ENCODE peak calls at places on chromosome 14, in nine cellular contexts. One of them, this sample, is unnamed.
A peak's percentile ranks its signal among the peaks of the same experiment; 100 is the strongest.

GRCh38 chr14:32205554-32205953 is 2.5 kb upstream of the RNU6-8 start:
- DNase-seq in K562: no peak
- DNase-seq in prostate gland: no peak
- DNase-seq in IMR-90: no peak
- DNase-seq in heart left ventricle: no peak
- DNase-seq in uterus: no peak
- DNase-seq in A549: no peak
- DNase-seq in transverse colon: no peak
- DNase-seq in stomach: no peak
- DNase-seq in this sample: no peak

GRCh38 chr14:83071888-83072501 is 1538.3 kb upstream of the SEL1L start:
- DNase-seq in K562: no peak
- DNase-seq in prostate gland: no peak
- DNase-seq in heart left ventricle: no peak
- DNase-seq in stomach: no peak
- DNase-seq in A549: no peak
- DNase-seq in IMR-90: peak; percentile 19
- DNase-seq in uterus: no peak
- DNase-seq in transverse colon: no peak
- DNase-seq in this sample: no peak

GRCh38 chr14:96176811-96177211 is 27.8 kb upstream of the BDKRB2 start:
- DNase-seq in uterus: peak; percentile 70
- DNase-seq in IMR-90: peak; percentile 91
- DNase-seq in A549: no peak
- DNase-seq in stomach: no peak
- DNase-seq in transverse colon: no peak
- DNase-seq in K562: no peak
- DNase-seq in prostate gland: peak; percentile 20
- DNase-seq in heart left ventricle: no peak
- DNase-seq in this sample: no peak

GRCh38 chr14:64821651-64822050 is 58.1 kb downstream of the SPTB start:
- DNase-seq in A549: no peak
- DNase-seq in transverse colon: no peak
- DNase-seq in IMR-90: no peak
- DNase-seq in stomach: no peak
- DNase-seq in K562: no peak
- DNase-seq in heart left ventricle: no peak
- DNase-seq in uterus: no peak
- DNase-seq in prostate gland: no peak
- DNase-seq in this sample: no peak

GRCh38 chr14:61471297-61471980 is 150.1 kb downstream of the PRKCH start:
- DNase-seq in transverse colon: no peak
- DNase-seq in stomach: no peak
- DNase-seq in IMR-90: no peak
- DNase-seq in heart left ventricle: no peak
- DNase-seq in prostate gland: no peak
- DNase-seq in uterus: no peak
- DNase-seq in A549: no peak
- DNase-seq in K562: no peak
- DNase-seq in this sample: no peak

GRCh38 chr14:98906123-98906995 is 365.6 kb downstream of the BCL11B start:
- DNase-seq in stomach: no peak
- DNase-seq in IMR-90: no peak
- DNase-seq in heart left ventricle: no peak
- DNase-seq in K562: no peak
- DNase-seq in prostate gland: peak; percentile 87
- DNase-seq in A549: peak; percentile 71
- DNase-seq in transverse colon: peak; percentile 29
- DNase-seq in uterus: no peak
- DNase-seq in this sample: peak; percentile 91

GRCh38 chr14:104974146-104974541 is 4.0 kb downstream of the AHNAK2 start:
- DNase-seq in K562: no peak
- DNase-seq in transverse colon: no peak
- DNase-seq in uterus: no peak
- DNase-seq in stomach: no peak
- DNase-seq in heart left ventricle: no peak
- DNase-seq in A549: no peak
- DNase-seq in IMR-90: no peak
- DNase-seq in prostate gland: no peak
- DNase-seq in this sample: no peak

GRCh38 chr14:34650786-34651584 is 21.0 kb upstream of the SNX6 start:
- DNase-seq in heart left ventricle: no peak
- DNase-seq in prostate gland: no peak
- DNase-seq in A549: peak; percentile 85
- DNase-seq in transverse colon: no peak
- DNase-seq in stomach: no peak
- DNase-seq in uterus: peak; percentile 32
- DNase-seq in K562: no peak
- DNase-seq in IMR-90: peak; percentile 100
- DNase-seq in this sample: peak; percentile 28

GRCh38 chr14:75426332-75427125 is 1.3 kb upstream of the JDP2 start:
- DNase-seq in K562: no peak
- DNase-seq in IMR-90: no peak
- DNase-seq in stomach: no peak
- DNase-seq in prostate gland: no peak
- DNase-seq in transverse colon: no peak
- DNase-seq in A549: no peak
- DNase-seq in uterus: no peak
- DNase-seq in heart left ventricle: no peak
- DNase-seq in this sample: no peak

DNA sequence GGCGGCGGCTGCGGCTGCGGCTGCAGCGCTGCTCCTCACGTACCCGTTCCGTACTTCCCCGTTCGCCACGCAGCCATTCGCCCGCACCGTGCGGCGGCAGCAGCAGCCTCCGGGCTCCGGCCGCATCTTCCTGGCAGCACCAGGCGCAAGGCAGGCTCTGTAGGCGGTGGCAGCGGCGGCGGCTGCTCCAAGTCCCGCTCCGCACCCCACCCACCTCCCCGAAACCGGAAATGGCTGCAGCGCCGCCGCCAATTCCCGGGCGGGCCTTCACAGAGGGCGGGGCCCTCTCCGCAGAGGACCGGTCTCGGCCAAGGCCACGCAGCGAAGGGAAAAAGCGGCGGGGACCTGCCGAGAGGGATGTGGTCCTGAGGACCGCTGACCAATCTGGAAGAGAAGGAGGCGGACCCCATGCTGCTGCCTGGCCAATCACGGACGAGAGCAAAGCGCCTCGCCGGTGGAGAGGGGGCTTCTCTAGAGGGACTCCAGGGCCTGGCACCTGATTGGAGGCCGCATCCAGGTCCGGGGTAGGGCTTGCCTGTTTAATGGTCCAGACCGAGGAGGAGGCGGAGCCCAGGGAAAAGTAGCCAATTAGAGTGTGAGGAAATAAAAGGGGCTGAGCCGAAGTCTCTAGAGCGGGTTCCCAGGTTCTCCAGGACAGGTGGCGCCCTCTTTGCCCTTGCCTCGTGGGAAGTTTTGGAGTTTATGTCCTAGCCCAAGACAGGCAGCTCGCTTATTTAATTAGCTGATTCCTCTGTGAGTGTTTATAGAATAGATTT is at the start of gene SPTLC2:
- DNase-seq in K562: peak; percentile 98
- DNase-seq in A549: peak; percentile 100
- DNase-seq in stomach: peak; percentile 99
- DNase-seq in IMR-90: peak; percentile 99
- DNase-seq in uterus: peak; percentile 98
- DNase-seq in heart left ventricle: peak; percentile 99
- DNase-seq in transverse colon: peak; percentile 98
- DNase-seq in prostate gland: peak; percentile 99
- DNase-seq in this sample: peak; percentile 98
- TF ChIP-seq POLR2A in K562: peak; percentile 70
- TF ChIP-seq POLR2A in A549: peak; percentile 92
- TF ChIP-seq POLR2A in stomach: peak; percentile 80
- TF ChIP-seq POLR2A in IMR-90: peak; percentile 84
- TF ChIP-seq POLR2A in uterus: peak; percentile 71
- TF ChIP-seq POLR2A in heart left ventricle: peak; percentile 82
- TF ChIP-seq POLR2A in transverse colon: peak; percentile 90
- TF ChIP-seq POLR2A in prostate gland: peak; percentile 91
- TF ChIP-seq POLR2A in this sample: no peak

DNA sequence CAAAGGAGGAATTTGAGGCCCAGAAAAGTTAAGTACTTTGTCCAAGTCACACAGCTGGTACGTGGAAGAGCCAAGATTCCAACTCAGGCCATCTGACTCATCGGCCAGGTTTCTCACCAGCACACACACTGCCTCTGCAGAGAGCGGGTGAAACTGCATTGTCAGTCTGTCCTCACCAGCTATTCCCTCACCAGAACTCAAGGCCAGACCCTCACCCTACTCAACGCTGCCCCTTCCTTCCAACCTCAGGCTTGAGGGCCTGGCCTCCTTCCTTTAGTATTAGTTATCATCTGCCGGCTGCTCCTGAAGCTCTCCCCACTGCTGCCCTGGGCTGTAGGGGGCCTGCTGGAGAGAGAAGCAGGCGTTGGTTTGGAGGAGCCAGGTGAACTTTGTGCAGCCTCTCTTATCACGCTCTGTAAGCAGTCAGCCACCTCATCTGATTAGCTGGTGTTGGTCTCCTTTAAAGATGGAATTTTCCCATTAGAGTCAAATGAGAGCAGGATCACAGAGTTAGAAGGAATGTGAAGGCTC is 16.6 kb upstream of the PLEK2 start:
- DNase-seq in K562: no peak
- DNase-seq in prostate gland: no peak
- DNase-seq in uterus: no peak
- DNase-seq in transverse colon: peak; percentile 41
- DNase-seq in A549: no peak
- DNase-seq in stomach: peak; percentile 54
- DNase-seq in heart left ventricle: no peak
- DNase-seq in IMR-90: peak; percentile 75
- DNase-seq in this sample: no peak
- TF ChIP-seq CTCF in K562: peak; percentile 5
- TF ChIP-seq CTCF in prostate gland: no peak
- TF ChIP-seq CTCF in uterus: no peak
- TF ChIP-seq CTCF in transverse colon: no peak
- TF ChIP-seq CTCF in A549: no peak
- TF ChIP-seq CTCF in stomach: no peak
- TF ChIP-seq CTCF in heart left ventricle: no peak
- TF ChIP-seq CTCF in IMR-90: no peak
- TF ChIP-seq CTCF in this sample: no peak

DNA sequence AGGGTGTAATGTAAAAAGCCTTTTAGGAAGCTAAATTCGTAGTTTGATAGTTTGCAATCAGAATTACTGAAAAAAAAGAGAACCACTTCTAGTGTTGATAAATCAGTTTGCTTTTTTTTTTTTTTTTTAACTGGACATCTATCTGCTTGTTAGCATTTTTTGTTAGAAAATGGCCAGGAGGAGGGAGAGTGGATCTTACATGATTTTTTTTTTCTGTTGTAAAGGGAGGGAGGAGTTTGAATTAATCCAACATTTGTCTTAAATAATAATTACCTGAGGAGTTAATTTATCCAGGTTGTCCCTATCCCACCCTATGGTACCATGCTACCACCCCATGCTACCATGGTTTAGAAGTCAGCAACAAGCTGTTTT is 1.2 kb downstream of the FBXO34 start:
- DNase-seq in IMR-90: no peak
- DNase-seq in A549: no peak
- DNase-seq in prostate gland: no peak
- DNase-seq in transverse colon: no peak
- DNase-seq in heart left ventricle: no peak
- DNase-seq in K562: no peak
- DNase-seq in uterus: no peak
- DNase-seq in stomach: no peak
- DNase-seq in this sample: no peak
- H3K4me3 ChIP-seq in IMR-90: peak overlapping the region; percentile 100
- H3K4me3 ChIP-seq in A549: peak overlapping the region; percentile 92
- H3K4me3 ChIP-seq in prostate gland: peak overlapping the region; percentile 96
- H3K4me3 ChIP-seq in transverse colon: peak overlapping the region; percentile 93
- H3K4me3 ChIP-seq in heart left ventricle: peak overlapping the region; percentile 95
- H3K4me3 ChIP-seq in K562: peak overlapping the region; percentile 76
- H3K4me3 ChIP-seq in uterus: peak overlapping the region; percentile 82
- H3K4me3 ChIP-seq in stomach: peak overlapping the region; percentile 93
- H3K4me3 ChIP-seq in this sample: peak overlapping the region; percentile 73

GRCh38 chr14:24298892-24299254 is 707 bp downstream of the DHRS1 start:
- DNase-seq in heart left ventricle: no peak
- DNase-seq in IMR-90: peak; percentile 77
- DNase-seq in A549: peak; percentile 60
- DNase-seq in uterus: no peak
- DNase-seq in prostate gland: no peak
- DNase-seq in stomach: no peak
- DNase-seq in K562: peak; percentile 41
- DNase-seq in transverse colon: no peak
- DNase-seq in this sample: no peak

GRCh38 chr14:24300326-24300980 is 803 bp downstream of the NOP9 start:
- DNase-seq in A549: no peak
- DNase-seq in prostate gland: no peak
- DNase-seq in transverse colon: no peak
- DNase-seq in uterus: no peak
- DNase-seq in heart left ventricle: no peak
- DNase-seq in stomach: no peak
- DNase-seq in IMR-90: no peak
- DNase-seq in K562: no peak
- DNase-seq in this sample: peak; percentile 70

GRCh38 chr14:24297190-24297964 is 2.2 kb downstream of the DHRS1 start:
- DNase-seq in IMR-90: peak; percentile 28
- DNase-seq in K562: no peak
- DNase-seq in prostate gland: no peak
- DNase-seq in stomach: no peak
- DNase-seq in heart left ventricle: no peak
- DNase-seq in transverse colon: no peak
- DNase-seq in uterus: no peak
- DNase-seq in A549: peak; percentile 62
- DNase-seq in this sample: no peak

GRCh38 chr14:24296341-24297157 is 3.0 kb downstream of the DHRS1 start:
- DNase-seq in IMR-90: peak; percentile 97
- DNase-seq in transverse colon: peak; percentile 54
- DNase-seq in stomach: peak; percentile 63
- DNase-seq in prostate gland: peak; percentile 51
- DNase-seq in K562: peak; percentile 63
- DNase-seq in uterus: peak; percentile 32
- DNase-seq in heart left ventricle: peak; percentile 62
- DNase-seq in A549: peak; percentile 87
- DNase-seq in this sample: no peak

DNA sequence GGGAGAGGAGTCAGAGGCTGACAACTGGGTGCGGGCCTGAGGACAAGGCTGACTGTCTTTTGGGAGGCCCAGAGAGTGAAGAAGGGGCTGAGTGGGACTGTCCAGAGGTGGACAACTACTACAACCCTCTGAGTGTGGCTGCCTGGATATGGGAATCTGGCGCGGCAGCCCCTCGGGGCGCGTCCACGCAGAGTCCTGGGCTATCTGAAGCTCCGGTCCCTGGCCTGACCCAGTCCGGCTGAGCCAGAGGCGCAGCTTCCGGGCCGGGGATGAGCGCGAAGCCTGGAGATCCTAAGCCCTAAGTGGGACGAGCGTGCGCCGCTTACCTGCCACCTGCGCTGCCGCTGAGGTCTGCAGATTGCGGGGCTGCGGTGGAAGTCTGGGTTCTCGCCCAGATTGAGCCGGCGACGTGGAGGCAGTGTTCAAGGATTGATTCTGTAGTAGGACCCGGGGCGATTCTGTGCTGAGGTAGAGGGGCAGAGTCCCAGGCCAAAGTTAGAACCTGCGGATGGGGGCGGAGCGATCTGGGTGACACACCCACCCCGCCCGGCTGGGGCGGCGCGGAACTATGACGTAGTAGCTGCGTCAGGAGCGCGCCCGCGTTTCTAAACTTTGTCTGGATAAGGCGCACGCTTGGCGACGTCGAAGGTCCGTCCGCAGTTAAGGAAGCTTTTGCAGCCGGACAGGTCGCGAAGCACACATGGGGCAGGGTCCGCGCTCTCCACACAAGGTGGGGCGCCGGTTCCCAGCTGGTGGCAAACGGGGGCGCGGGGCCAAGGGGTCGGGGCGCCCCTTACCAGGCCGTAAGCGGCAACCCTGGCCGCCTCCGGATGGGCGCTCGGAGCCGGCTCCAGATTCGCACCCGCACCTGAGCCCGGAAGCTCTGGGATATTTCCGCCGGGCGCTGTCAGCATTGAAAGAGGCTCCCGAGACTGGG is at the start of the genes DHRS1 and NOP9:
- DNase-seq in K562: peak; percentile 89
- DNase-seq in prostate gland: peak; percentile 92
- DNase-seq in heart left ventricle: peak; percentile 93
- DNase-seq in stomach: peak; percentile 96
- DNase-seq in uterus: peak; percentile 89
- DNase-seq in IMR-90: peak; percentile 85
- DNase-seq in A549: peak; percentile 87
- DNase-seq in transverse colon: peak; percentile 96
- DNase-seq in this sample: peak; percentile 99
- TF ChIP-seq POLR2A in K562: peak; percentile 72
- TF ChIP-seq POLR2A in prostate gland: peak; percentile 86
- TF ChIP-seq POLR2A in heart left ventricle: peak; percentile 55
- TF ChIP-seq POLR2A in stomach: no peak
- TF ChIP-seq POLR2A in uterus: peak; percentile 35
- TF ChIP-seq POLR2A in IMR-90: peak; percentile 52
- TF ChIP-seq POLR2A in A549: peak; percentile 61
- TF ChIP-seq POLR2A in transverse colon: peak; percentile 86
- TF ChIP-seq POLR2A in this sample: peak; percentile 32

This sample was measured in lower leg skin.